ENCODE peak calls at places on chromosomes 2 and 18, in eight cellular contexts. One of them, this sample, is unnamed.

GRCh38 chr2:102698369-102699111 is 63.3 kb upstream of the TMEM182 start:
- DNase-seq in A172: no peak
- DNase-seq in neural crest cell: no peak
- DNase-seq in GM23248: peak
- DNase-seq in stimulated activated CD4-positive, alpha-beta T cell treated with anti-CD3 and anti-CD28 coated beads, Interleukin-1b, Interleukin-23, amount 100 ng/mL, for 1 hour: no peak
- DNase-seq in D341Med: no peak
- DNase-seq in glomerular endothelial cell: no peak
- DNase-seq in GM19239: no peak
- DNase-seq in this sample: no peak

GRCh38 chr18:56977284-56977683 is 169.6 kb upstream of the BOD1L2 start:
- DNase-seq in A172: no peak
- DNase-seq in neural crest cell: no peak
- DNase-seq in GM23248: no peak
- DNase-seq in stimulated activated CD4-positive, alpha-beta T cell treated with anti-CD3 and anti-CD28 coated beads, Interleukin-1b, Interleukin-23, amount 100 ng/mL, for 1 hour: no peak
- DNase-seq in D341Med: no peak
- DNase-seq in glomerular endothelial cell: no peak
- DNase-seq in GM19239: no peak
- DNase-seq in this sample: no peak

GRCh38 chr2:36356990-36357505 is 1.5 kb downstream of the CRIM1 start:
- DNase-seq in A172: no peak
- DNase-seq in neural crest cell: no peak
- DNase-seq in GM23248: peak
- DNase-seq in stimulated activated CD4-positive, alpha-beta T cell treated with anti-CD3 and anti-CD28 coated beads, Interleukin-1b, Interleukin-23, amount 100 ng/mL, for 1 hour: no peak
- DNase-seq in D341Med: no peak
- DNase-seq in glomerular endothelial cell: no peak
- DNase-seq in GM19239: peak
- DNase-seq in this sample: peak

GRCh38 chr2:234593636-234594035 is 96.8 kb upstream of the ARL4C start:
- DNase-seq in A172: no peak
- DNase-seq in neural crest cell: no peak
- DNase-seq in GM23248: no peak
- DNase-seq in stimulated activated CD4-positive, alpha-beta T cell treated with anti-CD3 and anti-CD28 coated beads, Interleukin-1b, Interleukin-23, amount 100 ng/mL, for 1 hour: no peak
- DNase-seq in D341Med: no peak
- DNase-seq in glomerular endothelial cell: no peak
- DNase-seq in GM19239: no peak
- DNase-seq in this sample: no peak

GRCh38 chr2:145350011-145350410 is 830.1 kb upstream of the ZEB2 start:
- DNase-seq in A172: peak
- DNase-seq in neural crest cell: no peak
- DNase-seq in GM23248: peak
- DNase-seq in stimulated activated CD4-positive, alpha-beta T cell treated with anti-CD3 and anti-CD28 coated beads, Interleukin-1b, Interleukin-23, amount 100 ng/mL, for 1 hour: no peak
- DNase-seq in D341Med: no peak
- DNase-seq in glomerular endothelial cell: no peak
- DNase-seq in GM19239: no peak
- DNase-seq in this sample: no peak

GRCh38 chr2:84807063-84807485 is 73.8 kb downstream of the TRABD2A start:
- DNase-seq in A172: peak
- DNase-seq in neural crest cell: no peak
- DNase-seq in GM23248: peak
- DNase-seq in stimulated activated CD4-positive, alpha-beta T cell treated with anti-CD3 and anti-CD28 coated beads, Interleukin-1b, Interleukin-23, amount 100 ng/mL, for 1 hour: no peak
- DNase-seq in D341Med: no peak
- DNase-seq in glomerular endothelial cell: no peak
- DNase-seq in GM19239: no peak
- DNase-seq in this sample: no peak

GRCh38 chr2:201798252-201798918 is 8.0 kb upstream of the CDK15 start:
- DNase-seq in A172: peak
- DNase-seq in neural crest cell: no peak
- DNase-seq in GM23248: peak
- DNase-seq in stimulated activated CD4-positive, alpha-beta T cell treated with anti-CD3 and anti-CD28 coated beads, Interleukin-1b, Interleukin-23, amount 100 ng/mL, for 1 hour: no peak
- DNase-seq in D341Med: no peak
- DNase-seq in glomerular endothelial cell: no peak
- DNase-seq in GM19239: no peak
- DNase-seq in this sample: no peak

GRCh38 chr2:124323321-124323720 is 298.2 kb downstream of the CNTNAP5 start:
- DNase-seq in A172: no peak
- DNase-seq in neural crest cell: no peak
- DNase-seq in GM23248: peak
- DNase-seq in stimulated activated CD4-positive, alpha-beta T cell treated with anti-CD3 and anti-CD28 coated beads, Interleukin-1b, Interleukin-23, amount 100 ng/mL, for 1 hour: no peak
- DNase-seq in D341Med: no peak
- DNase-seq in glomerular endothelial cell: no peak
- DNase-seq in GM19239: no peak
- DNase-seq in this sample: no peak

GRCh38 chr2:136137982-136138381 is 20.0 kb upstream of the CXCR4 start:
- DNase-seq in A172: no peak
- DNase-seq in neural crest cell: no peak
- DNase-seq in GM23248: no peak
- DNase-seq in stimulated activated CD4-positive, alpha-beta T cell treated with anti-CD3 and anti-CD28 coated beads, Interleukin-1b, Interleukin-23, amount 100 ng/mL, for 1 hour: no peak
- DNase-seq in D341Med: no peak
- DNase-seq in glomerular endothelial cell: no peak
- DNase-seq in GM19239: no peak
- DNase-seq in this sample: no peak

GRCh38 chr2:190209579-190209978 is 110.0 kb downstream of the HIBCH start:
- DNase-seq in A172: no peak
- DNase-seq in neural crest cell: no peak
- DNase-seq in GM23248: no peak
- DNase-seq in stimulated activated CD4-positive, alpha-beta T cell treated with anti-CD3 and anti-CD28 coated beads, Interleukin-1b, Interleukin-23, amount 100 ng/mL, for 1 hour: no peak
- DNase-seq in D341Med: no peak
- DNase-seq in glomerular endothelial cell: no peak
- DNase-seq in GM19239: no peak
- DNase-seq in this sample: no peak

GRCh38 chr18:8828300-8828699 is 122.9 kb downstream of the MTCL1 start:
- DNase-seq in A172: no peak
- DNase-seq in neural crest cell: no peak
- DNase-seq in GM23248: no peak
- DNase-seq in stimulated activated CD4-positive, alpha-beta T cell treated with anti-CD3 and anti-CD28 coated beads, Interleukin-1b, Interleukin-23, amount 100 ng/mL, for 1 hour: no peak
- DNase-seq in D341Med: no peak
- DNase-seq in glomerular endothelial cell: no peak
- DNase-seq in GM19239: no peak
- DNase-seq in this sample: no peak

GRCh38 chr2:105328281-105329196 is 996 bp downstream of the TGFBRAP1 start:
- DNase-seq in A172: peak
- DNase-seq in neural crest cell: no peak
- DNase-seq in GM23248: peak
- DNase-seq in stimulated activated CD4-positive, alpha-beta T cell treated with anti-CD3 and anti-CD28 coated beads, Interleukin-1b, Interleukin-23, amount 100 ng/mL, for 1 hour: no peak
- DNase-seq in D341Med: peak
- DNase-seq in glomerular endothelial cell: no peak
- DNase-seq in GM19239: peak
- DNase-seq in this sample: peak

GRCh38 chr2:217952409-217952808 is 50.4 kb downstream of the TNS1 start:
- DNase-seq in A172: no peak
- DNase-seq in neural crest cell: no peak
- DNase-seq in GM23248: no peak
- DNase-seq in stimulated activated CD4-positive, alpha-beta T cell treated with anti-CD3 and anti-CD28 coated beads, Interleukin-1b, Interleukin-23, amount 100 ng/mL, for 1 hour: no peak
- DNase-seq in D341Med: no peak
- DNase-seq in glomerular endothelial cell: no peak
- DNase-seq in GM19239: no peak
- DNase-seq in this sample: no peak

GRCh38 chr2:190099890-190100289 is 37.4 kb upstream of the MSTN start:
- DNase-seq in A172: no peak
- DNase-seq in neural crest cell: no peak
- DNase-seq in GM23248: no peak
- DNase-seq in stimulated activated CD4-positive, alpha-beta T cell treated with anti-CD3 and anti-CD28 coated beads, Interleukin-1b, Interleukin-23, amount 100 ng/mL, for 1 hour: no peak
- DNase-seq in D341Med: peak
- DNase-seq in glomerular endothelial cell: no peak
- DNase-seq in GM19239: no peak
- DNase-seq in this sample: no peak